ENCODE peak calls at places on chromosome 1, in ten cellular contexts. F, O, K, J, A, V, N, E, L and T are unnamed samples.
A peak's percentile ranks its signal among the peaks of the same experiment; 100 is the strongest.

GRCh38 chr1:118958937-118959631 is 29.1 kb downstream of the TBX15 start:
- DNase-seq in F (no peak), O (no peak), K (no peak), J (no peak), A (no peak), V (no peak), N (no peak), E (no peak), L (no peak), T (no peak)

GRCh38 chr1:211541715-211542477 is 37.1 kb downstream of the SLC30A1 start:
- DNase-seq in F (no peak), O (no peak), K (no peak), J (peak; percentile 41), A (no peak), V (no peak), N (no peak), E (peak; percentile 47), L (no peak), T (no peak)

GRCh38 chr1:162230096-162230495 is 146.6 kb downstream of the SPATA46 start:
- DNase-seq in F (no peak), O (no peak), K (no peak), J (no peak), A (peak; percentile 57), V (no peak), N (peak; percentile 16), E (peak; percentile 22), L (no peak), T (no peak)

GRCh38 chr1:208174736-208175507 is 69.3 kb downstream of the PLXNA2 start:
- DNase-seq in F (no peak), O (no peak), K (no peak), J (peak; percentile 68), A (no peak), V (no peak), N (no peak), E (no peak), L (no peak), T (no peak)

GRCh38 chr1:31959521-31959920 is 21.4 kb upstream of the PTP4A2 start:
- DNase-seq in F (no peak), O (no peak), K (no peak), J (no peak), A (no peak), V (no peak), N (no peak), E (no peak), L (no peak), T (no peak)

GRCh38 chr1:214120951-214121350 is 133.2 kb downstream of the PROX1 start:
- DNase-seq in F (no peak), O (no peak), K (no peak), J (no peak), A (no peak), V (no peak), N (no peak), E (no peak), L (no peak), T (no peak)

GRCh38 chr1:27402349-27402754 is 9.9 kb downstream of the GPR3 start:
- DNase-seq in F (no peak), O (peak; percentile 57), K (no peak), J (peak; percentile 55), A (peak; percentile 69), V (no peak), N (peak; percentile 61), E (peak; percentile 78), L (peak; percentile 95), T (no peak)

GRCh38 chr1:47233165-47233564 is 1.1 kb upstream of the TAL1 start:
- DNase-seq in F (no peak), O (no peak), K (no peak), J (no peak), A (no peak), V (no peak), N (no peak), E (no peak), L (no peak), T (no peak)

GRCh38 chr1:110070282-110070967 is at the start of gene ALX3:
- DNase-seq in F (no peak), O (no peak), K (no peak), J (no peak), A (peak; percentile 47), V (no peak), N (no peak), E (no peak), L (no peak), T (no peak)

GRCh38 chr1:228544021-228544850 is 57.1 kb downstream of the RNF187 start:
- DNase-seq in F (no peak), O (no peak), K (no peak), J (no peak), A (no peak), V (no peak), N (no peak), E (no peak), L (no peak), T (no peak)

GRCh38 chr1:176863613-176864012 is 300.9 kb downstream of the ASTN1 start:
- DNase-seq in F (no peak), O (no peak), K (no peak), J (no peak), A (no peak), V (no peak), N (no peak), E (no peak), L (no peak), T (no peak)

GRCh38 chr1:101288491-101288944 is 51.7 kb downstream of the S1PR1 start:
- DNase-seq in F (peak; percentile 43), O (peak; percentile 80), K (peak; percentile 70), J (peak; percentile 91), A (peak; percentile 56), V (peak; percentile 57), N (peak; percentile 53), E (peak; percentile 57), L (no peak), T (no peak)

GRCh38 chr1:165355977-165356811 is at the start of gene LMX1A:
- DNase-seq in F (no peak), O (no peak), K (no peak), J (no peak), A (peak; percentile 53), V (no peak), N (no peak), E (peak; percentile 43), L (peak; percentile 89), T (no peak)

GRCh38 chr1:224565611-224566406 is 50.3 kb upstream of the CNIH3 start:
- DNase-seq in F (no peak), O (no peak), K (no peak), J (peak; percentile 16), A (no peak), V (no peak), N (no peak), E (no peak), L (peak; percentile 5), T (no peak)

GRCh38 chr1:226590626-226591025 is 42.1 kb downstream of the STUM start:
- DNase-seq in F (no peak), O (no peak), K (no peak), J (no peak), A (no peak), V (no peak), N (no peak), E (no peak), L (no peak), T (no peak)

GRCh38 chr1:229069176-229069575 is 201.7 kb upstream of the RAB4A start:
- DNase-seq in F (no peak), O (no peak), K (no peak), J (no peak), A (no peak), V (no peak), N (no peak), E (no peak), L (no peak), T (no peak)

GRCh38 chr1:109732390-109732763 is 8.5 kb downstream of the GSTM3 start:
- DNase-seq in F (no peak), O (no peak), K (no peak), J (no peak), A (no peak), V (no peak), N (no peak), E (no peak), L (no peak), T (no peak)

GRCh38 chr1:7334475-7335035 is 436.5 kb upstream of the VAMP3 start:
- DNase-seq in F (no peak), O (no peak), K (no peak), J (peak; percentile 67), A (no peak), V (no peak), N (no peak), E (peak; percentile 44), L (no peak), T (no peak)

GRCh38 chr1:5926686-5927435 is 65.4 kb downstream of the NPHP4 start:
- DNase-seq in F (no peak), O (no peak), K (no peak), J (no peak), A (no peak), V (no peak), N (no peak), E (no peak), L (no peak), T (no peak)

GRCh38 chr1:98920441-98921110 is 84.1 kb downstream of the PLPPR5 start:
- DNase-seq in F (no peak), O (no peak), K (no peak), J (peak; percentile 77), A (no peak), V (no peak), N (no peak), E (no peak), L (no peak), T (no peak)

GRCh38 chr1:2972879-2973575 is 48.2 kb upstream of the ACTRT2 start:
- DNase-seq in F (no peak), O (no peak), K (no peak), J (no peak), A (no peak), V (no peak), N (no peak), E (no peak), L (no peak), T (no peak)

GRCh38 chr1:209183195-209183594 is 400.3 kb upstream of the CAMK1G start:
- DNase-seq in F (no peak), O (no peak), K (no peak), J (no peak), A (no peak), V (no peak), N (no peak), E (no peak), L (no peak), T (no peak)

GRCh38 chr1:182476625-182477024 is 26.7 kb downstream of the RGSL1 start:
- DNase-seq in F (no peak), O (no peak), K (no peak), J (no peak), A (no peak), V (no peak), N (no peak), E (no peak), L (no peak), T (no peak)

GRCh38 chr1:78003882-78004718 is 639 bp upstream of the DNAJB4 start:
- DNase-seq in F (no peak), O (peak; percentile 58), K (peak; percentile 81), J (peak; percentile 83), A (peak; percentile 45), V (peak; percentile 45), N (peak; percentile 47), E (peak; percentile 30), L (no peak), T (peak; percentile 12)